ENCODE peak calls at places on chromosomes 11 and 22, in eight cellular contexts. C is substantia nigra, L is A549, E is HL-60, F is PC-9, S is WERI-Rb-1, J is psoas muscle, D is upper lobe of right lung. W is an unnamed sample.

GRCh38 chr11:121435796-121436511 is 16.2 kb upstream of the SORL1 start:
- DNase-seq in C (no peak), L (no peak), E (peak), F (no peak), S (peak), J (no peak), D (no peak), W (no peak)

GRCh38 chr11:43905788-43906187 is 25.2 kb downstream of the ALKBH3 start:
- DNase-seq in C (no peak), L (no peak), E (no peak), F (no peak), S (no peak), J (no peak), D (no peak), W (no peak)

GRCh38 chr22:30121988-30122387 is 41.7 kb downstream of the HORMAD2 start:
- DNase-seq in C (no peak), L (no peak), E (no peak), F (no peak), S (no peak), J (no peak), D (no peak), W (no peak)

GRCh38 chr22:21718492-21718891 is 17.1 kb downstream of the YPEL1 start:
- DNase-seq in C (no peak), L (no peak), E (no peak), F (no peak), S (no peak), J (no peak), D (no peak), W (no peak)

GRCh38 chr11:118155781-118156530 is 3.3 kb upstream of the SCN4B start:
- DNase-seq in C (no peak), L (no peak), E (no peak), F (no peak), S (no peak), J (no peak), D (no peak), W (no peak)

GRCh38 chr11:72203163-72203562 is 11.2 kb downstream of the FOLR1 start:
- DNase-seq in C (no peak), L (no peak), E (no peak), F (no peak), S (no peak), J (no peak), D (no peak), W (no peak)

GRCh38 chr11:77793972-77794371 is 26.6 kb downstream of the RSF1 start:
- DNase-seq in C (no peak), L (no peak), E (no peak), F (no peak), S (no peak), J (no peak), D (no peak), W (no peak)

GRCh38 chr11:14323118-14323676 is 35.8 kb downstream of the RRAS2 start:
- DNase-seq in C (no peak), L (no peak), E (no peak), F (no peak), S (no peak), J (no peak), D (no peak), W (no peak)

GRCh38 chr11:115112779-115113178 is 391.4 kb downstream of the CADM1 start:
- DNase-seq in C (no peak), L (no peak), E (no peak), F (no peak), S (no peak), J (no peak), D (no peak), W (no peak)

GRCh38 chr11:69382131-69383128 is 88.5 kb downstream of the MYEOV start:
- DNase-seq in C (no peak), L (no peak), E (peak), F (peak), S (peak), J (peak), D (peak), W (no peak)

GRCh38 chr11:134638796-134639540 is 226.9 kb upstream of the B3GAT1 start:
- DNase-seq in C (no peak), L (no peak), E (no peak), F (no peak), S (no peak), J (no peak), D (no peak), W (no peak)

GRCh38 chr11:134637091-134638015 is 225.3 kb upstream of the B3GAT1 start:
- DNase-seq in C (no peak), L (no peak), E (no peak), F (no peak), S (no peak), J (no peak), D (no peak), W (no peak)

GRCh38 chr11:134640536-134640935 is 228.5 kb upstream of the B3GAT1 start:
- DNase-seq in C (no peak), L (no peak), E (no peak), F (no peak), S (no peak), J (no peak), D (no peak), W (no peak)

GRCh38 chr11:134640971-134641968 is 229.2 kb upstream of the B3GAT1 start:
- DNase-seq in C (no peak), L (no peak), E (no peak), F (no peak), S (no peak), J (no peak), D (no peak), W (no peak)

DNA sequence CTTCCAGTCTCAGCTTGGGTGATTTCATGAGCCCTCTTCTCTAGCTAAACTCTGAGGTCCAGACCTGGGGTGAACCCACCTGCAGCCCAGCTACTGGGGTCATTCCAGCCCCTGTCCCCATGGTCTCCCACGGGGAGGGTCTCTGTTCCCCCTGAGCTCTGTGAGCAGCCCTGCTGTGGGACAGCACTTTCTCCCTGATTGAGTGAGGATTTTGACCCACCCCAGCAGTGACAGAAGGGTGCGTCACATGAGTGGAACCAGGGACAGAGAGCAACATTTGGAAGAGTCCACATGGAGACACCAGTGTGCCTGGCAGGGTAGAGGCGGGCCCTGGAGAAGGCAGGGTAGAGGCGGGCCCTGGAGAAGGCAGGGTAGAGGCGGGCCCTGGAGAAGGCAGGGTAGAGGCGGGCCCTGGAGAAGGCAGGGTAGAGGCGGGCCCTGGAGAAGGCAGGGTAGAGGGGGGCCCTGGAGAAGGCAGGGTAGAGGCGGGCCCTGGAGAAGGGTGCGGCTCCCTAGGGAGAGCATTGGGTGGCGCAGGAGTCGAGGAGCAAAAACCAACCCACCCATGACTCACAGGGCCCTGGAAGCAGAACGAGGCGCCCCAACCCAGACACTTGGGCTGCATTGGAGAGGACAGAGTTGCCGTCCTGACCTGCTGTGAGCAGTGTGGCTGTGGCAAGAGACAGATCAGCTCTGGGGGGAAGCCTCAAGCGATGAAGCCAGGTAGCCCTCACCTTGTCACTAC is 227.7 kb upstream of the B3GAT1 start:
- DNase-seq in C (no peak), L (no peak), E (no peak), F (peak), S (peak), J (no peak), D (peak), W (peak)
- H3K27ac ChIP-seq in C (no peak), L (no peak), E (no peak), F (no peak), S (no peak), J (no peak), D (no peak), W (no peak)

DNA sequence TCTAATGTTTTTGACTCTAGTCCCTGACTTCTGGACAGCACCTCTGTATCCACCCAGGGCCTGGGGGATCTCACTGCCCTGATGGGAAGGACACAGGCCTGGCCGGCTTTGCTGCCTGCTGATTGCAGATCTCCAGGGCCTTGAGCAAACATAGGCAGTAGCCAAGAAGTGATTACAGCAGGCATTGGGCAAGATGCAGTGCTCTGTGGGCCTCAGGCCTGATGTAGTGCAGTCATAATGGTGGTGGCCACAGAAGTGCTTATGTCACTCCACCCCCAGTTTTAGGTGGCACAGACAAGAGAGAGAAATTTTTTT is 73.2 kb upstream of the GLYATL1B start:
- DNase-seq in C (no peak), L (no peak), E (no peak), F (no peak), S (no peak), J (no peak), D (peak), W (no peak)
- H3K27ac ChIP-seq in C (no peak), L (no peak), E (no peak), F (no peak), S (no peak), J (no peak), D (no peak), W (no peak)

GRCh38 chr11:123678246-123678645 is 23.8 kb upstream of the SCN3B start:
- DNase-seq in C (no peak), L (no peak), E (no peak), F (no peak), S (no peak), J (no peak), D (no peak), W (no peak)

GRCh38 chr11:123683616-123684170 is 29.3 kb upstream of the SCN3B start:
- DNase-seq in C (no peak), L (no peak), E (no peak), F (no peak), S (no peak), J (no peak), D (no peak), W (no peak)

GRCh38 chr11:123677510-123677909 is 23.1 kb upstream of the SCN3B start:
- DNase-seq in C (no peak), L (no peak), E (no peak), F (no peak), S (no peak), J (no peak), D (no peak), W (no peak)

GRCh38 chr11:123682976-123683375 is 28.6 kb upstream of the SCN3B start:
- DNase-seq in C (no peak), L (no peak), E (no peak), F (no peak), S (no peak), J (no peak), D (no peak), W (peak)

DNA sequence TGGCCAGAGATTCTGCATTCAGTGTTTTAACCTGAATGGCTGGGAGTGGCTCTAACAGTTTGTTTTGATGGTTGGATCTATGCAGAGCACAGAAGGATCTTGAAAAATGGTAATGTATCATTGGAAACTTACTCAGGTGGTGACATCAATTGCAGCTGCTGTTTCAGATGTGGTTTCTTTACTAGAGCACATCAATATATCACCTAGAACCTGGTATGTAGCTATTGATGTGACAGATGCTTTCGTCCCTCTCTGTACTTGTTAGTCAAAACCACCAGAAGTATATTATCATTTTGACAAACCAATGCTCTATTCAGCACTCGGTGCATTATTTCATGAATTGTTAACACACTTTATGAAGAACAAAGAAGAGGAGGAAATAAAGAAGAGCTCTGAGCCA is 26.6 kb upstream of the SCN3B start:
- DNase-seq in C (no peak), L (no peak), E (no peak), F (no peak), S (no peak), J (no peak), D (no peak), W (no peak)
- H3K27ac ChIP-seq in C (no peak), L (no peak), E (no peak), F (no peak), S (no peak), J (no peak), D (no peak), W (no peak)

GRCh38 chr11:68329993-68330699 is 17.8 kb downstream of the LRP5 start:
- DNase-seq in C (no peak), L (no peak), E (no peak), F (no peak), S (no peak), J (no peak), D (no peak), W (no peak)
- H3K27ac ChIP-seq in C (peak), L (no peak), E (no peak), F (no peak), S (no peak), J (no peak), D (peak), W (no peak)

DNA sequence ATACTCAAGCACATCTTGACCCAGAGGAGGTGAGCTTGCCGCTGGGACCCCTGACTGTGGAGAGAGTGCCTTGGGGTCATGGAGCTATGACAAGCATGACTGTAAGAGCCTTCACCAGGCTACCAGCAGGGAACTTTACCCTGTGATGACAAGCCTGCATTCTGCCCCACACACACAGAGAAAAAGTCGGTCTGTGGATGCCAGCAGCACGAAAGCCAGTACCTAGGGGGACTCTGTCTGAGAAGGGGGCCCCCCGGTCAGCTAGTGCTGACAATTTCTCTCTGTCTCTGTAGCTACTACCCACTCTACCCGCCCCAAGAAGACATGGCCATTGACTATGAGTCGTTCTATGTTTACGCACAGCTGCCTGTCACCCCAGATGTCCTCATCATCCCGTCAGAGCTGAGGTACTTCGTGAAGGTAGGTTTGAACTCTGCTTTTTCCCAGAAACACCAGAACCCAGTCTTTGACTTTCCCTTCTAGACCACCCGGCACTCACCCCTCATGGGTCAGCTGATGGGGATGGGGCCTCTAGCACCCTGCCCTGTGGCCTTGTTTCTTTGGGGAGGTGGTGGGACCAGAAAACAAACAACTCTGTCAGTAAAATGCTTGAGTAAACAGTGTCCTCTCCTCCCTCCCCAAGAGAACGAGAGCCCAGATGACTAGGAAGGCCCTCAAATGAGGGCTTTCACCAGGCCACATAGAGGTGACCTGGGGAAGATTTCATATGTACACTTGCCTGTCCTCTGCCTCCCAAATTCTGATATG is 18.9 kb upstream of the CDC42EP2 start:
- DNase-seq in C (no peak), L (no peak), E (no peak), F (no peak), S (no peak), J (peak), D (no peak), W (no peak)
- H3K27ac ChIP-seq in C (peak), L (no peak), E (no peak), F (peak), S (no peak), J (no peak), D (peak), W (peak)

GRCh38 chr11:63280920-63281319 is 37.5 kb upstream of the SLC22A25 start:
- DNase-seq in C (no peak), L (no peak), E (no peak), F (no peak), S (no peak), J (no peak), D (no peak), W (no peak)
- H3K27ac ChIP-seq in C (no peak), L (no peak), E (no peak), F (no peak), S (no peak), J (no peak), D (no peak), W (no peak)

DNA sequence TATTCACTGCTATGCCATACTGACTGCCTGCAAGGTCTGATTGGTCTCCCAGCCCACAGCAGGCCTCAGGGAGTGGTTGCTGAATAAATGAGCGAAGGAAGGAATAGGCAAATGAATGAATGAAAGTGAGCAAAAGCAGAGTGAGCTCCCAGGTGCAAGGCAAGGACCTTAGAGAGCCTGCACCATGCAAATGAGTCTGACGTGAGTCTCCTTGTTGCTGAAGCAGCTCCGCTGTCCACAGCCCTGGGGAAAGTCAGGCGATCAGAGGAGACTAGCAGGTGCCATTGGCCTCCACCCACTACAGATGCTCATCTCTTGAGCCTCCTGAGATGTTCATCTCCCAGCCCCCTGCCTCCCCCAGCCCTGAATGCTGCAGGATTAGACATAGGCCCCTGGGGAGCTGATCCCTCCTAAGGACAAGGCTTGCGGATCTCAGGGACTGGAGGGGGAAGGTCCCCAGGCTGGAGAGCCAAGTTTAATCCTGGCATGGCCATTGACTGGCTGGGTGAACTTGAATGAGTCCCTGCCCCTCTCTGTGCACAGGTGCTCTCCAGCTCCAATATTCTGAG is 22.1 kb downstream of the GDPD5 start:
- DNase-seq in C (no peak), L (no peak), E (no peak), F (no peak), S (peak), J (no peak), D (no peak), W (no peak)
- H3K27ac ChIP-seq in C (no peak), L (no peak), E (no peak), F (no peak), S (peak), J (no peak), D (no peak), W (no peak)

DNA sequence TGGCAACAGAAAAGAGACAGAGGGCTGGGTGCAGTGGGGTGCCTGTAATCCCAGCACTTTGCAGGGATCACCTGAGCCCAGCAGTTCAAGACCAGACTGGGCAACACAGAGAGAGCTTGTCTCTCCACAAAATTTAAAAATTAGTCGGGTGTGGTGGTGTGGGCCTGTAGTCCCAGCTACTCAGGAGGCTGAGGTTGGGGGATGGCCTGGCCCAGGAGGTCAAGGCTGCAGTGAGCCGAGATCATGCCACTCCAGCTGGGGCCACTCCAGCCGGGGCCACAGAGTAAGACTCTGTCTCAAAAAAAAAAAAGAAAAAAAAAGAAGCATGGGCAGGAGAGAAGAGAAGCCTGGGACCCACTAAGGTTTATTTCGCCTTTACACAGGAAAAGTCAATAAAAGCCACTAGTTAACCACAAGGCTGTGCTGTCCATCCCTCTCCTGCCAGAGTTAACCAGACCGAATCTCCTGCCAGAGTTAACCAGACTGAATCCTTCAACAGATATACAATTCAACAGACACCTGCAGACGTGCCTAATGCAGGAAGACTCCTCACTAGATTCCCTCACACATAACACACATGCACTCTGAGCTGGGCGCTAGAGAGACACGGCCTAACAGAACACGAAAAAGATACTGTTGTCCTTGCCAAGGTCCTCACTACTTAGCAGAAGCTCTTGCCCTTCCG is 29.8 kb downstream of the MICAL3 start:
- DNase-seq in C (no peak), L (no peak), E (no peak), F (no peak), S (no peak), J (no peak), D (no peak), W (no peak)
- H3K27ac ChIP-seq in C (no peak), L (no peak), E (no peak), F (no peak), S (no peak), J (no peak), D (no peak), W (no peak)

W was measured in dorsolateral prefrontal cortex.